ENCODE peak calls at places on chromosomes 6 and 20, in four cellular contexts. K is endothelial cell, I is epithelial cell of esophagus, R is astrocyte of the cerebellum. T is an unnamed sample.
A peak's percentile ranks its signal among the peaks of the same experiment; 100 is the strongest.

GRCh38 chr6:134658596-134658995 is 291.3 kb downstream of the ALDH8A1 start:
- DNase-seq in K (no peak), I (no peak), R (no peak), T (no peak)

GRCh38 chr20:60249436-60249835 is 291.2 kb downstream of the CDH26 start:
- DNase-seq in K (no peak), I (peak; percentile 99), R (peak; percentile 38), T (no peak)

GRCh38 chr20:21808863-21809664 is 103.6 kb downstream of the PAX1 start:
- DNase-seq in K (peak; percentile 79), I (no peak), R (no peak), T (peak; percentile 71)

GRCh38 chr6:144162977-144163376 is 12.7 kb downstream of the STX11 start:
- DNase-seq in K (no peak), I (no peak), R (no peak), T (peak; percentile 35)

GRCh38 chr6:4612636-4613171 is 163.5 kb upstream of the CDYL start:
- DNase-seq in K (no peak), I (no peak), R (no peak), T (no peak)

GRCh38 chr6:39048481-39049399 is at the start of gene GLP1R:
- DNase-seq in K (peak; percentile 44), I (no peak), R (no peak), T (no peak)

GRCh38 chr20:53216856-53217576 is 244.9 kb downstream of the TSHZ2 start:
- DNase-seq in K (peak; percentile 78), I (peak; percentile 57), R (no peak), T (peak; percentile 77)

GRCh38 chr20:20482453-20482852 is 114.5 kb downstream of the INSM1 start:
- DNase-seq in K (no peak), I (no peak), R (no peak), T (no peak)

GRCh38 chr6:168662301-168662936 is 221.4 kb downstream of the SMOC2 start:
- DNase-seq in K (no peak), I (no peak), R (no peak), T (no peak)

GRCh38 chr6:49806145-49806544 is 19.1 kb upstream of the PGK2 start:
- DNase-seq in K (no peak), I (no peak), R (no peak), T (no peak)

GRCh38 chr6:1062786-1063545 is 248.9 kb upstream of the FOXQ1 start:
- DNase-seq in K (no peak), I (no peak), R (no peak), T (no peak)

GRCh38 chr20:33685328-33686007 is 717 bp downstream of the E2F1 start:
- DNase-seq in K (no peak), I (no peak), R (no peak), T (peak; percentile 83)

GRCh38 chr6:3239110-3239830 is 11.8 kb upstream of the TUBB2B start:
- DNase-seq in K (no peak), I (no peak), R (no peak), T (no peak)

GRCh38 chr20:23937303-23938117 is 51.1 kb downstream of the GGTLC1 start:
- DNase-seq in K (peak; percentile 67), I (peak; percentile 64), R (peak; percentile 15), T (peak; percentile 56)

GRCh38 chr6:13538084-13538483 is 36.3 kb upstream of the SIRT5 start:
- DNase-seq in K (no peak), I (peak; percentile 66), R (peak; percentile 50), T (peak; percentile 67)

GRCh38 chr6:34151321-34152041 is 5.6 kb upstream of the GRM4 start:
- DNase-seq in K (no peak), I (no peak), R (no peak), T (no peak)

GRCh38 chr6:166906376-166907044 is 49.8 kb downstream of the RNASET2 start:
- DNase-seq in K (no peak), I (no peak), R (no peak), T (peak; percentile 24)

GRCh38 chr6:132298344-132298949 is 102.8 kb downstream of the MOXD1 start:
- DNase-seq in K (peak; percentile 56), I (peak; percentile 68), R (peak; percentile 39), T (no peak)

GRCh38 chr6:121408321-121408720 is 27.1 kb upstream of the GJA1 start:
- DNase-seq in K (no peak), I (no peak), R (no peak), T (no peak)

GRCh38 chr6:165823609-165824326 is 160.7 kb upstream of the PDE10A start:
- DNase-seq in K (no peak), I (no peak), R (no peak), T (no peak)

GRCh38 chr6:36463686-36464085 is 20.9 kb downstream of the KCTD20 start:
- DNase-seq in K (no peak), I (no peak), R (no peak), T (no peak)

GRCh38 chr6:35453236-35453635 is 1.1 kb downstream of the FANCE start:
- DNase-seq in K (no peak), I (no peak), R (no peak), T (no peak)

GRCh38 chr6:161618816-161619454 is 345.1 kb upstream of the AGPAT4 start:
- DNase-seq in K (peak; percentile 27), I (peak; percentile 20), R (peak; percentile 65), T (no peak)

DNA sequence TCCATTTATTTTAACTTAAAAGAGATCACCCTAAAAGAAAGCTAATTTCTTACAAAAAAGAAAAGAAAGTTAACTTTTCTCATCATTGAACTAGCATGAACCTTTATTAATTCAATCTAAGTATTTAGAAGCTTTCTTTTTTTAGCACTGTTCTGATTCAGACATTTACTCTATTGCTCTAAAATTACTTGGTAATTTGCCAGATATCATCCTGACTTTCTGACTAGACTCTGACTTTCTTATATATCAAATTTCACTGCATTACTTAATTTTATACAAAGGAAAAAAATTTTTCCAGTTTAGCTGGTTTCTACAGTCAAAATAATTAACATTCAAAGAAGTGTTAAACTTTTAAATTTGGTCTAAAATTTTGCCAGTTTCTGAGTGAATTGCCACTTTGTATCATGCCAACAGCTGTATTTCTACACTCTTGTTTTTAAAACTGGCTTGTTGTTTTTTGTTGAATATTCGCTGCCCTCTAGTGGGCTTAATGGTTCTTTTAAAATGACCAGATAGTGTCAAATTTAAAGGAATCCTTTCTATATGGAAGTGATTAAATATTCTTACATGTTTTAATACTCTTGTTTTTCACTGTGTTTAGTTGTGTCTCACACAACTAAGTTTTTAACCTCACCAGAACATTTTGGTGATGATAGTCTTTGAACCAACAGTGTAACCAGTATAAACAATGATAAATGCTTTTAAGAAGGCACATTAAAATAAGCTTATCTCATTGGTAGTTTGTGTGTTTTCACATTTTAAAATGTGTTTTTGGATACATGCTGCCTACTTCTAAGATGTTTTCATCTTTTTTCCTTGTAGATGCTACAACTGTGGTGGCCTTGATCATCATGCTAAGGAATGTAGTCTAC is 102.0 kb downstream of the POPDC3 start:
- DNase-seq in K (no peak), I (peak; percentile 63), R (peak; percentile 32), T (peak; percentile 40)
- TF ChIP-seq CTCF in K (peak; percentile 71), I (peak; percentile 40), R (peak; percentile 21), T (peak; percentile 38)

DNA sequence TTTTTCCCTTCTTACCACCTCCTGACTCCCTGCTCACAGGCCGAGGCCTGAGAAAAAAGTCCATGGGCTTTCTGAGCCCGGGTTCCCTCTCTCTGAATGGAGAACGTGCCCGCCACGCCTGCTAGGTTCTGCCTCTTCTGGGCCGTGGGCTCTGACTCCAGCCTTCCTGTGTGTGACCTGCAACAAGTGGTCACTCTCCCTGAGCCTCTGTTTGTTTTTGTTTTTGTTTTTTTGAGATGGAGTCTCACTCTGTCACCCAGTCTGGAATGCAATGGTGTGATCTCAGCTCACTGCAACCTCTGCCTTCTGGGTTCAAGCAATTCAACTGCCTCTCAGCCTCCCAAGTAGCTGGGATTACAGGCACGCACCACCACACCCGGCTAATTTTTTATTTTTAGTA is 17.9 kb upstream of the VSTM2L start:
- DNase-seq in K (no peak), I (no peak), R (no peak), T (no peak)
- TF ChIP-seq CTCF in K (no peak), I (no peak), R (no peak), T (no peak)

GRCh38 chr20:34706022-34706875 is 2.1 kb downstream of the TP53INP2 start:
- DNase-seq in K (no peak), I (no peak), R (no peak), T (no peak)

GRCh38 chr20:34704177-34705007 is at the start of gene TP53INP2:
- DNase-seq in K (peak; percentile 85), I (peak; percentile 87), R (peak; percentile 74), T (peak; percentile 92)

GRCh38 chr20:34705008-34705382 is 851 bp downstream of the TP53INP2 start:
- DNase-seq in K (no peak), I (no peak), R (no peak), T (no peak)

GRCh38 chr20:34706912-34707784 is 3.0 kb downstream of the TP53INP2 start:
- DNase-seq in K (no peak), I (no peak), R (no peak), T (no peak)

GRCh38 chr20:34705383-34706021 is 1.4 kb downstream of the TP53INP2 start:
- DNase-seq in K (peak; percentile 39), I (peak; percentile 69), R (no peak), T (no peak)
- TF ChIP-seq CTCF in K (peak; percentile 32), I (no peak), R (no peak), T (peak; percentile 21)

GRCh38 chr20:63223121-63223825 is 7.3 kb upstream of the YTHDF1 start:
- DNase-seq in K (peak; percentile 57), I (peak; percentile 51), R (peak; percentile 18), T (peak; percentile 76)

GRCh38 chr20:63223826-63224207 is 7.9 kb upstream of the YTHDF1 start:
- DNase-seq in K (no peak), I (no peak), R (no peak), T (no peak)

GRCh38 chr20:63226020-63226943 is 9.4 kb upstream of the BIRC7 start:
- DNase-seq in K (no peak), I (peak; percentile 35), R (no peak), T (no peak)

GRCh38 chr20:63225082-63225454 is 9.1 kb upstream of the YTHDF1 start:
- DNase-seq in K (no peak), I (no peak), R (peak; percentile 5), T (no peak)

GRCh38 chr20:63224272-63225081 is 8.5 kb upstream of the YTHDF1 start:
- DNase-seq in K (no peak), I (peak; percentile 55), R (peak; percentile 37), T (no peak)
- TF ChIP-seq CTCF in K (no peak), I (peak; percentile 25), R (peak; percentile 52), T (no peak)

T was measured in GM13976.